ENCODE peak calls at places on chromosomes 16 and 17, in ten cellular contexts. P is effector memory CD4-positive, alpha-beta T cell; X is heart right ventricle; I is fibroblast of lung; E is Peyer's patch; H is breast epithelium; Q is transverse colon; C is neuronal stem cell; J is gastrocnemius medialis; S is CD8-positive, alpha-beta T cell. U is an unnamed sample. For H3K27me3 and H3K9me3, the result is how much of the 10 kb centered on the place peaks cover.

GRCh38 chr16:17343729-17344128 is 127.0 kb downstream of the XYLT1 start:
- DNase-seq in I (no peak), P (no peak), Q (no peak), H (no peak), E (no peak), C (no peak), S (no peak), J (no peak), X (no peak), U (no peak)

GRCh38 chr17:78675836-78676235 is 98.6 kb upstream of the DNAH17 start:
- DNase-seq in H (no peak), X (no peak), S (no peak), P (no peak), J (no peak), C (no peak), I (no peak), E (no peak), Q (no peak), U (no peak)

GRCh38 chr16:80369559-80369958 is 171.2 kb upstream of the DYNLRB2 start:
- DNase-seq in X (peak), H (peak), J (no peak), C (peak), E (no peak), I (peak), P (no peak), Q (peak), S (no peak), U (no peak)

GRCh38 chr16:57876210-57876609 is 73.9 kb upstream of the KIFC3 start:
- DNase-seq in E (no peak), S (no peak), P (no peak), X (no peak), Q (no peak), C (no peak), I (no peak), J (no peak), H (no peak), U (no peak)

GRCh38 chr16:28324235-28324886 is 32.0 kb downstream of the SBK1 start:
- DNase-seq in C (no peak), J (no peak), H (no peak), P (no peak), I (no peak), S (no peak), E (peak), Q (no peak), X (peak), U (no peak)

GRCh38 chr16:10992797-10993196 is 48.4 kb downstream of the CLEC16A start:
- DNase-seq in H (no peak), E (no peak), J (no peak), S (no peak), C (no peak), X (no peak), P (no peak), Q (peak), I (peak), U (no peak)

GRCh38 chr16:69798466-69798865 is 36.3 kb downstream of the WWP2 start:
- DNase-seq in I (peak), E (no peak), X (peak), P (no peak), H (no peak), C (no peak), J (no peak), S (no peak), Q (no peak), U (no peak)

GRCh38 chr17:35022536-35023063 is 40.9 kb downstream of the RFFL start:
- DNase-seq in H (peak), X (peak), C (no peak), J (peak), S (peak), P (peak), I (peak), E (peak), Q (peak), U (no peak)

GRCh38 chr16:88928405-88929375 is 48.3 kb downstream of the CBFA2T3 start:
- DNase-seq in Q (no peak), S (no peak), H (no peak), E (no peak), J (no peak), C (no peak), P (no peak), I (no peak), X (no peak), U (no peak)

GRCh38 chr17:20852541-20853370 is 190.1 kb downstream of the USP22 start:
- DNase-seq in S (no peak), H (no peak), E (no peak), Q (peak), J (no peak), X (peak), C (peak), I (peak), P (no peak), U (no peak)

GRCh38 chr17:66952681-66953638 is 11.5 kb upstream of the CACNG4 start:
- DNase-seq in E (no peak), H (no peak), C (no peak), S (no peak), P (no peak), J (no peak), X (no peak), I (no peak), Q (no peak), U (no peak)

GRCh38 chr17:63364944-63365343 is 81.2 kb downstream of the CYB561 start:
- DNase-seq in P (no peak), E (no peak), I (no peak), C (no peak), J (no peak), X (no peak), S (no peak), H (no peak), Q (no peak), U (no peak)

GRCh38 chr17:31499771-31500554 is 108.5 kb downstream of the RAB11FIP4 start:
- DNase-seq in P (no peak), J (peak), Q (peak), I (peak), X (peak), C (no peak), H (peak), E (no peak), S (no peak), U (no peak)

GRCh38 chr17:4247361-4247980 is 16.3 kb downstream of the ANKFY1 start:
- DNase-seq in C (no peak), J (no peak), X (no peak), P (no peak), H (no peak), S (no peak), Q (peak), E (no peak), I (no peak), U (no peak)

GRCh38 chr16:15970743-15971434 is 21.5 kb downstream of the ABCC1 start:
- DNase-seq in C (no peak), E (no peak), H (no peak), P (no peak), Q (no peak), I (no peak), J (no peak), X (no peak), S (no peak), U (no peak)

GRCh38 chr17:49746791-49747490 is 17.0 kb downstream of the FAM117A start:
- DNase-seq in S (peak), H (no peak), E (peak), I (no peak), C (no peak), P (no peak), X (no peak), J (no peak), Q (peak), U (no peak)

GRCh38 chr17:63550816-63551639 is 751 bp downstream of the DCAF7 start:
- DNase-seq in H (peak), Q (peak), C (peak), S (peak), J (no peak), X (no peak), E (peak), I (peak), P (no peak), U (no peak)

GRCh38 chr16:64900029-64900428 is 221.8 kb downstream of the CDH11 start:
- DNase-seq in P (no peak), S (no peak), Q (no peak), E (no peak), J (no peak), I (no peak), H (no peak), X (no peak), C (no peak), U (no peak)

GRCh38 chr16:64269756-64270155 is 852.1 kb downstream of the CDH11 start:
- DNase-seq in H (no peak), J (no peak), X (no peak), S (no peak), C (no peak), I (no peak), Q (no peak), E (no peak), P (no peak), U (no peak)

GRCh38 chr17:2883544-2884203 is 87.4 kb downstream of the RAP1GAP2 start:
- DNase-seq in S (no peak), X (peak), E (no peak), C (no peak), Q (no peak), J (no peak), P (no peak), H (no peak), I (peak), U (no peak)

GRCh38 chr17:82114872-82115271 is 16.8 kb upstream of the FASN start:
- DNase-seq in P (no peak), I (no peak), J (no peak), S (no peak), Q (no peak), H (no peak), C (no peak), X (no peak), E (no peak), U (no peak)

GRCh38 chr17:78013683-78014467 is 55.4 kb downstream of the TNRC6C start:
- DNase-seq in H (peak), Q (peak), S (peak), X (peak), I (peak), J (peak), P (peak), C (peak), E (peak), U (no peak)

GRCh38 chr16:12348733-12349704 is 372.5 kb downstream of the SNX29 start:
- DNase-seq in I (no peak), Q (no peak), E (no peak), S (no peak), P (no peak), H (no peak), X (no peak), C (no peak), J (no peak), U (no peak)

GRCh38 chr16:27720731-27721547 is 171.0 kb downstream of the KATNIP start:
- DNase-seq in J (no peak), E (no peak), C (no peak), H (no peak), I (no peak), P (no peak), S (no peak), Q (no peak), X (peak), U (no peak)

GRCh38 chr17:12492450-12492849 is 173.2 kb upstream of the MYOCD start:
- DNase-seq in H (no peak), J (no peak), X (no peak), Q (no peak), P (no peak), I (peak), C (no peak), E (no peak), S (no peak), U (no peak)

GRCh38 chr17:33292184-33292980 is 713 bp downstream of the ASIC2 start:
- DNase-seq in S (no peak), I (peak), X (no peak), P (no peak), C (peak), J (no peak), Q (peak), H (no peak), E (no peak), U (no peak)

GRCh38 chr16:8819635-8820034 is 22.0 kb downstream of the PMM2 start:
- DNase-seq in P (no peak), Q (no peak), I (no peak), H (no peak), X (no peak), S (no peak), E (no peak), C (no peak), J (no peak), U (no peak)

GRCh38 chr17:8829036-8829941 is 30.1 kb upstream of the MFSD6L start:
- DNase-seq in I (no peak), H (no peak), E (no peak), X (no peak), J (no peak), Q (no peak), S (no peak), P (no peak), C (no peak), U (peak)

GRCh38 chr17:35738519-35739133 is 7.2 kb downstream of the RASL10B start:
- DNase-seq in X (no peak), I (no peak), P (no peak), S (no peak), J (no peak), E (no peak), C (no peak), Q (no peak), H (no peak), U (peak)

GRCh38 chr17:9886141-9886930 is 18.7 kb downstream of the RCVRN start:
- DNase-seq in H (no peak), J (no peak), X (no peak), E (no peak), S (no peak), P (no peak), Q (no peak), I (no peak), C (no peak), U (no peak)

GRCh38 chr17:73705594-73705993 is 61.3 kb upstream of the SDK2 start:
- DNase-seq in E (no peak), I (peak), S (no peak), P (no peak), C (no peak), X (no peak), H (no peak), Q (no peak), J (no peak), U (no peak)

GRCh38 chr17:16444258-16444886 is 29.0 kb downstream of the TRPV2 start:
- DNase-seq in Q (no peak), P (no peak), H (no peak), S (no peak), J (no peak), C (no peak), X (no peak), E (no peak), I (peak), U (no peak)

GRCh38 chr16:81004646-81005353 is 1.9 kb downstream of the CMC2 start:
- DNase-seq in E (no peak), C (peak), H (no peak), X (peak), J (no peak), Q (no peak), S (no peak), P (peak), I (peak), U (no peak)

GRCh38 chr17:77110006-77110374 is 30.8 kb upstream of the SEC14L1 start:
- DNase-seq in X (peak), J (no peak), H (peak), I (peak), E (no peak), P (no peak), Q (no peak), C (peak), S (no peak), U (no peak)

GRCh38 chr17:74859439-74860228 is at the start of gene GRIN2C:
- DNase-seq in I (no peak), C (no peak), J (no peak), Q (no peak), H (no peak), X (no peak), S (peak), E (no peak), P (no peak), U (no peak)
- H3K27me3 ChIP-seq in I (half or more), C (half or more), J (under half), Q (half or more), H (under half), X (half or more), S (under half), E (under half), P (under half), U (half or more)

GRCh38 chr16:78768226-78768625 is 668.8 kb downstream of the WWOX start:
- DNase-seq in I (no peak), J (no peak), S (no peak), X (no peak), P (no peak), C (no peak), Q (no peak), H (no peak), E (no peak), U (no peak)
- H3K9me3 ChIP-seq in I (under half), J (under half), S (under half), X (under half), P (under half), C (under half), Q (under half), H (under half), E (under half), U (under half)

GRCh38 chr17:19541445-19541844 is 7.8 kb downstream of the SLC47A1 start:
- DNase-seq in E (no peak), C (no peak), J (no peak), P (no peak), I (no peak), S (no peak), X (no peak), Q (no peak), H (no peak), U (no peak)
- H3K27me3 ChIP-seq in E (under half), C (under half), J (under half), P (under half), I (under half), S (under half), X (under half), Q (under half), H (under half), U (under half)

DNA sequence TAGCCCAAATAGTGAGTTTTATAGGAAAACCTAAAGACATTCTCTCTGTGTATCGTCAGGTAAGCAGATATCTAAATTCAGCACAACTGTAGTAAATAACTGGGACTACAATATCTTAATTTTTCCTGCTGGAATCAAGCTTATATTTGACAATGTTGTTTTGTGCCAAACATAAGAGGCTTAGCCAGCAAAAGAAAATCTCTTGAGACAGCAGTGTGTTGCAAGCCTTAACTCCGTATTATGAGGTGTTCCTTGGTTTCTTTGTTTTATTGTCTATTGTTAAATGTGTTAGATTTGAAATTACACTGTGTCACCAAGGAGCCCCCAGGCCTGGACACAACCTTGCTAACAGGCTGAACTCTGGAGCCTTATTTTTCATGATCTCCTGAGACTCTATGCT is 1570.6 kb upstream of the GOT2 start:
- DNase-seq in I (no peak), X (no peak), P (no peak), E (no peak), Q (no peak), C (no peak), H (no peak), J (no peak), S (no peak), U (no peak)
- H3K9me3 ChIP-seq in I (under half), X (under half), P (under half), E (under half), Q (under half), C (under half), H (under half), J (under half), S (under half), U (under half)

GRCh38 chr17:44558349-44559287 is 1.3 kb downstream of the FZD2 start:
- DNase-seq in P (no peak), E (no peak), S (no peak), J (no peak), X (no peak), C (no peak), H (no peak), I (peak), Q (no peak), U (no peak)
- H3K27me3 ChIP-seq in P (under half), E (under half), S (under half), J (under half), X (under half), C (under half), H (under half), I (under half), Q (half or more), U (under half)

GRCh38 chr16:35745821-35746248 is 2286.4 kb downstream of the TP53TG3F start:
- DNase-seq in C (no peak), Q (no peak), J (no peak), I (no peak), X (no peak), E (no peak), P (no peak), H (no peak), S (no peak), U (peak)

GRCh38 chr16:35746963-35747657 is 2287.7 kb downstream of the TP53TG3F start:
- DNase-seq in I (no peak), E (no peak), Q (no peak), H (no peak), S (no peak), J (no peak), X (no peak), C (no peak), P (no peak), U (no peak)

GRCh38 chr16:35745191-35745590 is 2285.8 kb downstream of the TP53TG3F start:
- DNase-seq in I (no peak), J (no peak), H (no peak), Q (no peak), P (no peak), S (no peak), X (no peak), E (no peak), C (no peak), U (no peak)

GRCh38 chr16:35747658-35748455 is 2288.4 kb downstream of the TP53TG3F start:
- DNase-seq in P (no peak), Q (no peak), S (no peak), I (no peak), H (no peak), C (no peak), X (no peak), E (no peak), J (no peak), U (no peak)

GRCh38 chr16:35746281-35746962 is 2287.0 kb downstream of the TP53TG3F start:
- DNase-seq in J (no peak), C (no peak), P (no peak), H (no peak), X (no peak), E (no peak), S (no peak), I (no peak), Q (no peak), U (peak)
- H3K9me3 ChIP-seq in J (under half), C (under half), P (under half), H (under half), X (under half), E (under half), S (under half), I (under half), Q (under half), U (under half)

GRCh38 chr16:49576941-49577340 is 203.3 kb downstream of the C16orf78 start:
- DNase-seq in S (no peak), J (no peak), C (no peak), X (no peak), P (no peak), H (no peak), Q (no peak), I (no peak), E (no peak), U (no peak)

GRCh38 chr16:49578435-49579024 is 204.9 kb downstream of the C16orf78 start:
- DNase-seq in E (no peak), Q (no peak), C (no peak), H (no peak), X (no peak), S (no peak), P (no peak), J (no peak), I (no peak), U (no peak)

GRCh38 chr16:49575352-49576172 is 202.0 kb downstream of the C16orf78 start:
- DNase-seq in H (no peak), X (peak), I (no peak), J (peak), E (peak), C (no peak), Q (peak), P (no peak), S (peak), U (no peak)

GRCh38 chr16:49576173-49576494 is 202.5 kb downstream of the C16orf78 start:
- DNase-seq in I (no peak), Q (no peak), E (no peak), H (no peak), X (no peak), J (peak), S (no peak), P (no peak), C (no peak), U (no peak)

DNA sequence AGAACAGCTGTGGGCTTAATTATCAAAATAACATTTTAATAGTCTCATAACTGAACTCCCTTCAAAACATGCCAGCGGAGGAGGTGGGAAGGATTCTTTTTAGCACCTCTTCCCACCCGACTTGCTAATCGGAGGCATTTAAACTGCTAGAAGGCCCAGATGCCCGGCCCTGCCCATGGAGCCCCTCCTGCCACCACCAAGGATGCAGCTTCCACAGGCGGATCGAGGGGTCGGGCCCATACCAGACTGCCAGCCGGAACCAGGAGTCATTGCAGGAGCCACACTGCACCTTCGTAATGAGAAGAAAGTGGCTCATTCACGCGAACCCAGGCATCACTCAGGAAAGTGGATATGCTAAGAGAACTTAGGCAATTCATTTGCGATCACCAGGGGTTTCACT is 201.2 kb downstream of the C16orf78 start:
- DNase-seq in P (no peak), E (no peak), C (no peak), H (no peak), Q (no peak), X (no peak), S (no peak), I (no peak), J (no peak), U (no peak)
- H3K27me3 ChIP-seq in P (under half), E (under half), C (under half), H (under half), Q (under half), X (under half), S (under half), I (under half), J (under half), U (under half)

DNA sequence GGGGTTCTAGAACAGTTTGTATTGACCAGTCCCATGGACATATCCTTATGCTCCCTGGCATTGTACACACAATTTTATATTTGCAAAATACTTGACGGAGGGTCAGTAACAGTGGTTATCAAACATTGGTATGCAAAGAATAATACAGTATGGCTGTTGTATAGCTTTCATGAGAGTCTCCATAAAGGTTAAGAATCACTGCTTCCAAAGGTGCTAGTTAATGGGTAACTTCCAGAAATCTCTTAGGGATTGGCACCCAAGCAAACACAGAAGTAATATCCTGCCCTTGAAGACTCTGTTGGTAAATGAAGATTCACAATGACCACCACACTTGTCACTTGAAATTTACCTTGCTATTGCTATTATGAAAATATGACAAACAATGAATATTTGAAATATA is 239.2 kb downstream of the ZFHX3 start:
- DNase-seq in E (no peak), Q (no peak), H (no peak), C (no peak), I (no peak), J (no peak), P (no peak), S (no peak), X (no peak), U (no peak)
- H3K9me3 ChIP-seq in E (under half), Q (under half), H (under half), C (under half), I (under half), J (under half), P (under half), S (under half), X (under half), U (under half)

GRCh38 chr16:1914084-1914608 is 4.1 kb downstream of the HS3ST6 start:
- DNase-seq in J (no peak), H (no peak), Q (peak), P (no peak), S (no peak), I (no peak), X (no peak), E (no peak), C (no peak), U (no peak)
- H3K27me3 ChIP-seq in J (under half), H (under half), Q (under half), P (under half), S (under half), I (under half), X (half or more), E (under half), C (half or more), U (half or more)